ENCODE peak calls at places on chromosomes 5 and 9, in four cellular contexts. X is Right ventricle myocardium inferior, K is memory B cell, H is GM10248. J is an unnamed sample.

GRCh38 chr9:93301291-93301811 is 117.4 kb downstream of the WNK2 start:
- DNase-seq in X (no peak), K (no peak), H (peak; percentile 13), J (no peak)

GRCh38 chr5:6398570-6399230 is 20.4 kb upstream of the MED10 start:
- DNase-seq in X (no peak), K (no peak), H (no peak), J (no peak)

GRCh38 chr9:133814586-133815090 is 76.5 kb upstream of the SARDH start:
- DNase-seq in X (no peak), K (no peak), H (no peak), J (no peak)

GRCh38 chr5:176860381-176860780 is 38.8 kb downstream of the HK3 start:
- DNase-seq in X (peak; percentile 8), K (no peak), H (no peak), J (no peak)

GRCh38 chr9:125732562-125732961 is 14.6 kb upstream of the PBX3 start:
- DNase-seq in X (no peak), K (no peak), H (no peak), J (no peak)

GRCh38 chr9:33468215-33468730 is 5.5 kb downstream of the NOL6 start:
- DNase-seq in X (no peak), K (no peak), H (peak; percentile 6), J (no peak)

GRCh38 chr9:30235564-30235963 is 2148.9 kb upstream of the ACO1 start:
- DNase-seq in X (no peak), K (no peak), H (no peak), J (no peak)

GRCh38 chr9:33742519-33742918 is 52.8 kb upstream of the PRSS3 start:
- DNase-seq in X (no peak), K (no peak), H (no peak), J (peak; percentile 25)

GRCh38 chr5:80565330-80565729 is 4.8 kb downstream of the ANKRD34B start:
- DNase-seq in X (no peak), K (no peak), H (no peak), J (no peak)

GRCh38 chr9:113541019-113541900 is 77.7 kb downstream of the RGS3 start:
- DNase-seq in X (no peak), K (no peak), H (no peak), J (no peak)

GRCh38 chr5:28473531-28474107 is 1435.2 kb upstream of the CDH9 start:
- DNase-seq in X (no peak), K (no peak), H (no peak), J (no peak)

GRCh38 chr9:16671591-16672137 is 198.8 kb downstream of the BNC2 start:
- DNase-seq in X (no peak), K (no peak), H (no peak), J (no peak)

GRCh38 chr9:113444736-113445135 is 18.8 kb upstream of the RGS3 start:
- DNase-seq in X (no peak), K (no peak), H (no peak), J (peak; percentile 42)

GRCh38 chr9:124685217-124685616 is 85.9 kb downstream of the NR6A1 start:
- DNase-seq in X (no peak), K (no peak), H (no peak), J (no peak)

GRCh38 chr9:81031422-81032029 is 657.8 kb downstream of the TLE1 start:
- DNase-seq in X (no peak), K (no peak), H (no peak), J (no peak)

GRCh38 chr5:137995077-137995746 is 37.7 kb downstream of the FAM13B start:
- DNase-seq in X (no peak), K (no peak), H (no peak), J (peak; percentile 91)

GRCh38 chr5:66884589-66885228 is 288.5 kb downstream of the MAST4 start:
- DNase-seq in X (peak; percentile 50), K (no peak), H (no peak), J (no peak)

GRCh38 chr5:24621809-24622208 is 23.0 kb downstream of the CDH10 start:
- DNase-seq in X (no peak), K (no peak), H (no peak), J (no peak)

GRCh38 chr9:22111871-22112247 is 102.8 kb upstream of the CDKN2B start:
- DNase-seq in X (no peak), K (no peak), H (no peak), J (no peak)

GRCh38 chr9:3348169-3348568 is 177.6 kb downstream of the RFX3 start:
- DNase-seq in X (no peak), K (no peak), H (no peak), J (no peak)